ENCODE peak calls at places on chromosomes 12 and 14, in four cellular contexts. One of them, this sample, is unnamed.

GRCh38 chr14:21105095-21105494 is 4.2 kb downstream of the TMEM253 start:
- DNase-seq in K562: no peak
- DNase-seq in HepG2: no peak
- DNase-seq in WTC11: no peak
- DNase-seq in this sample: no peak

GRCh38 chr12:62649412-62650116 is 182.9 kb downstream of the MON2 start:
- DNase-seq in K562: no peak
- DNase-seq in WTC11: no peak
- DNase-seq in HepG2: no peak
- DNase-seq in this sample: peak; percentile 41

GRCh38 chr12:130879781-130880389 is 8.0 kb downstream of the RAN start:
- DNase-seq in HepG2: no peak
- DNase-seq in K562: no peak
- DNase-seq in WTC11: no peak
- DNase-seq in this sample: no peak

GRCh38 chr12:34301251-34302130 is 279.2 kb downstream of the ALG10 start:
- DNase-seq in WTC11: no peak
- DNase-seq in HepG2: no peak
- DNase-seq in K562: no peak
- DNase-seq in this sample: no peak

GRCh38 chr12:126974779-126975178 is 1292.2 kb upstream of the TMEM132C start:
- DNase-seq in K562: peak; percentile 71
- DNase-seq in HepG2: no peak
- DNase-seq in WTC11: no peak
- DNase-seq in this sample: no peak

GRCh38 chr14:78566017-78566858 is 396.1 kb downstream of the NRXN3 start:
- DNase-seq in K562: peak; percentile 66
- DNase-seq in WTC11: peak; percentile 90
- DNase-seq in HepG2: peak; percentile 34
- DNase-seq in this sample: peak; percentile 62

GRCh38 chr12:39199371-39199770 is 243.5 kb downstream of the KIF21A start:
- DNase-seq in HepG2: no peak
- DNase-seq in WTC11: no peak
- DNase-seq in K562: no peak
- DNase-seq in this sample: no peak

GRCh38 chr12:68611094-68611818 is 557 bp downstream of the RAP1B start:
- DNase-seq in WTC11: peak; percentile 63
- DNase-seq in K562: peak; percentile 58
- DNase-seq in HepG2: no peak
- DNase-seq in this sample: peak; percentile 18

GRCh38 chr14:74978416-74978947 is 23.1 kb upstream of the PGF start:
- DNase-seq in K562: no peak
- DNase-seq in WTC11: no peak
- DNase-seq in HepG2: no peak
- DNase-seq in this sample: no peak

GRCh38 chr14:43649508-43649907 is 857.6 kb downstream of the FSCB start:
- DNase-seq in K562: no peak
- DNase-seq in HepG2: no peak
- DNase-seq in WTC11: no peak
- DNase-seq in this sample: no peak

GRCh38 chr14:96145116-96145864 is 59.3 kb upstream of the BDKRB2 start:
- DNase-seq in HepG2: no peak
- DNase-seq in K562: no peak
- DNase-seq in WTC11: no peak
- DNase-seq in this sample: no peak

GRCh38 chr14:26138764-26139445 is 458.9 kb downstream of the NOVA1 start:
- DNase-seq in K562: no peak
- DNase-seq in HepG2: no peak
- DNase-seq in WTC11: no peak
- DNase-seq in this sample: peak; percentile 25

GRCh38 chr12:75953312-75953906 is 78.2 kb downstream of the PHLDA1 start:
- DNase-seq in K562: no peak
- DNase-seq in HepG2: no peak
- DNase-seq in WTC11: no peak
- DNase-seq in this sample: peak; percentile 88

GRCh38 chr14:80987235-80988032 is 32.0 kb downstream of the TSHR start:
- DNase-seq in HepG2: peak; percentile 45
- DNase-seq in WTC11: peak; percentile 73
- DNase-seq in K562: peak; percentile 66
- DNase-seq in this sample: peak; percentile 64

GRCh38 chr14:44405350-44405619 is 101.8 kb downstream of the FSCB start:
- DNase-seq in WTC11: no peak
- DNase-seq in K562: peak; percentile 23
- DNase-seq in HepG2: no peak
- DNase-seq in this sample: no peak

GRCh38 chr12:3655331-3655900 is 97.5 kb downstream of the CRACR2A start:
- DNase-seq in WTC11: peak; percentile 69
- DNase-seq in K562: no peak
- DNase-seq in HepG2: peak; percentile 12
- DNase-seq in this sample: peak; percentile 19

GRCh38 chr14:55802986-55803431 is 223.0 kb downstream of the KTN1 start:
- DNase-seq in WTC11: no peak
- DNase-seq in K562: peak; percentile 38
- DNase-seq in HepG2: peak; percentile 69
- DNase-seq in this sample: peak; percentile 87

GRCh38 chr14:21703357-21704339 is 30.0 kb upstream of the OR4E1 start:
- DNase-seq in K562: no peak
- DNase-seq in WTC11: no peak
- DNase-seq in HepG2: no peak
- DNase-seq in this sample: no peak

GRCh38 chr14:51652168-51653095 is 722 bp downstream of the FRMD6 start:
- DNase-seq in K562: no peak
- DNase-seq in WTC11: peak; percentile 61
- DNase-seq in HepG2: no peak
- DNase-seq in this sample: peak; percentile 37

GRCh38 chr14:65336191-65336591 is 76.3 kb upstream of the FUT8 start:
- DNase-seq in HepG2: no peak
- DNase-seq in WTC11: no peak
- DNase-seq in K562: no peak
- DNase-seq in this sample: no peak

GRCh38 chr12:51265024-51265423 is 5.2 kb downstream of the SMAGP start:
- DNase-seq in HepG2: no peak
- DNase-seq in K562: no peak
- DNase-seq in WTC11: no peak
- DNase-seq in this sample: no peak

GRCh38 chr12:111446631-111447570 is 41.2 kb downstream of the SH2B3 start:
- DNase-seq in HepG2: no peak
- DNase-seq in WTC11: no peak
- DNase-seq in K562: no peak
- DNase-seq in this sample: no peak

GRCh38 chr12:46674818-46675217 is 151.0 kb downstream of the SLC38A4 start:
- DNase-seq in HepG2: no peak
- DNase-seq in K562: no peak
- DNase-seq in WTC11: no peak
- DNase-seq in this sample: no peak

GRCh38 chr12:43072431-43072830 is 479.6 kb downstream of the ADAMTS20 start:
- DNase-seq in HepG2: no peak
- DNase-seq in WTC11: no peak
- DNase-seq in K562: no peak
- DNase-seq in this sample: no peak

GRCh38 chr14:35113308-35113950 is 8.4 kb downstream of the PPP2R3C start:
- DNase-seq in HepG2: no peak
- DNase-seq in WTC11: peak; percentile 19
- DNase-seq in K562: no peak
- DNase-seq in this sample: no peak

GRCh38 chr14:58107947-58108552 is 44.0 kb downstream of the ARMH4 start:
- DNase-seq in K562: peak; percentile 59
- DNase-seq in HepG2: peak; percentile 44
- DNase-seq in WTC11: peak; percentile 19
- DNase-seq in this sample: peak; percentile 40

GRCh38 chr14:21100931-21101330 is at the start of gene TMEM253:
- DNase-seq in K562: no peak
- DNase-seq in WTC11: no peak
- DNase-seq in HepG2: no peak
- DNase-seq in this sample: no peak

GRCh38 chr12:89833337-89834252 is 125.0 kb upstream of the ATP2B1 start:
- DNase-seq in WTC11: no peak
- DNase-seq in K562: no peak
- DNase-seq in HepG2: no peak
- DNase-seq in this sample: no peak

GRCh38 chr12:85280138-85280983 is at the start of gene ALX1:
- DNase-seq in WTC11: peak; percentile 88
- DNase-seq in HepG2: no peak
- DNase-seq in K562: no peak
- DNase-seq in this sample: peak; percentile 77

GRCh38 chr14:33589334-33589733 is 361.5 kb downstream of the EGLN3 start:
- DNase-seq in WTC11: no peak
- DNase-seq in K562: no peak
- DNase-seq in HepG2: no peak
- DNase-seq in this sample: no peak

GRCh38 chr12:96193725-96194571 is at the start of gene ELK3:
- DNase-seq in WTC11: peak; percentile 45
- DNase-seq in HepG2: peak; percentile 50
- DNase-seq in K562: peak; percentile 71
- DNase-seq in this sample: peak; percentile 67

GRCh38 chr12:33721561-33721960 is 281.9 kb upstream of the SYT10 start:
- DNase-seq in K562: no peak
- DNase-seq in WTC11: no peak
- DNase-seq in HepG2: no peak
- DNase-seq in this sample: no peak

GRCh38 chr12:19847294-19848059 is 408.2 kb downstream of the AEBP2 start:
- DNase-seq in K562: no peak
- DNase-seq in HepG2: no peak
- DNase-seq in WTC11: no peak
- DNase-seq in this sample: no peak

GRCh38 chr12:75446857-75447256 is 33.7 kb upstream of the GLIPR1 start:
- DNase-seq in K562: no peak
- DNase-seq in WTC11: no peak
- DNase-seq in HepG2: no peak
- DNase-seq in this sample: peak; percentile 7

GRCh38 chr12:13171921-13172859 is 24.3 kb upstream of the EMP1 start:
- DNase-seq in K562: no peak
- DNase-seq in HepG2: no peak
- DNase-seq in WTC11: peak; percentile 53
- DNase-seq in this sample: peak; percentile 74
- TF ChIP-seq HMGXB4 in K562: no peak
- TF ChIP-seq HMGXB4 in HepG2: no peak
- TF ChIP-seq HMGXB4 in WTC11: no peak
- TF ChIP-seq HMGXB4 in this sample: no peak

DNA sequence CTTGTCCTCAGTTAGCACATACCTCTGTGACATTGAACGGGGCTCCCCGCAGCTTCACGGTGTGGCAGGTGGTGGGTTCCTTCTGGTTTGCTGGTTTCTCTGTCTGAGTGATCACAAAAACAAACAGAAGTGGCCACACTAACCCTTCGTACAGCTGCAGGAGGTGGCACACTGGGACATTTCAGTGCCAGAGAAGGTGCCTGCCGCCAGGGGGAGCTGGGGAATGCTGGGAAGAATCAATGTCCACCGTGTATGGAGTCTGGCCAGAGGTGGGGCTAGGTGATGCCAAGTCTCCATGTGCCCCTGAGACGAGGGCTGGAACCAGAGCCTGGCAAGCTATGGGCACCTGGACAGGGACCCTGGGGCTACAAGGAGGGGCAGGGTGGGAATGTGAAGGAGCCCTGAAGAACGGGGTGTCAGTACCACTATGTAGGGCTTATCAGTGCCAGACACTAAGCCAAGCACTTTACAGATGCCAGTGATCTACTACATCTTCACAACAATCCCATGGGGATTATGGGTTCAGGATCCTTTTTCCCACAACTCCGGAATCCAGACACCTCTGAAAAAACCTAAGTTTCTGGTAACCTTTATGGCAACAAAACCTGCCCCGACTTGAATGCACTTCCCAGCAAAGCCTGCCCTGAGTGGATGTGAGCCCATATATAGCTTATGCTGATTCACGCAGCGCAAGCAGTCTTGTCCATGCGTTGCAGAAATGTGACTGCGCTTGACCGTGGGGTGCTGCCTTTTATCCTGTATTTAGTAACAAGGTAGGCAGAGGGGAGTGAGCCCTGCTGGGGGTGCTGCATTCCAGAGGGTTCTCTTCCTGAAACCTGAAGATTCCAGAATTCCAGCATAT is 10.8 kb downstream of the RBM19 start:
- DNase-seq in WTC11: peak; percentile 72
- DNase-seq in HepG2: peak; percentile 49
- DNase-seq in K562: peak; percentile 41
- DNase-seq in this sample: peak; percentile 73
- TF ChIP-seq HMGXB4 in WTC11: no peak
- TF ChIP-seq HMGXB4 in HepG2: no peak
- TF ChIP-seq HMGXB4 in K562: no peak
- TF ChIP-seq HMGXB4 in this sample: no peak

GRCh38 chr14:36518031-36518585 is 1.9 kb downstream of the NKX2-1 start:
- DNase-seq in K562: no peak
- DNase-seq in WTC11: no peak
- DNase-seq in HepG2: no peak
- DNase-seq in this sample: no peak
- TF ChIP-seq HMGXB4 in K562: no peak
- TF ChIP-seq HMGXB4 in WTC11: no peak
- TF ChIP-seq HMGXB4 in HepG2: no peak
- TF ChIP-seq HMGXB4 in this sample: no peak

GRCh38 chr14:62711351-62712023 is 333.8 kb downstream of the KCNH5 start:
- DNase-seq in K562: no peak
- DNase-seq in WTC11: no peak
- DNase-seq in HepG2: no peak
- DNase-seq in this sample: no peak
- TF ChIP-seq HMGXB4 in K562: no peak
- TF ChIP-seq HMGXB4 in WTC11: no peak
- TF ChIP-seq HMGXB4 in HepG2: no peak
- TF ChIP-seq HMGXB4 in this sample: no peak

GRCh38 chr14:101873401-101873800 is 91.0 kb upstream of the DYNC1H1 start:
- DNase-seq in HepG2: no peak
- DNase-seq in WTC11: no peak
- DNase-seq in K562: no peak
- DNase-seq in this sample: no peak

GRCh38 chr14:101875726-101876268 is 88.6 kb upstream of the DYNC1H1 start:
- DNase-seq in HepG2: no peak
- DNase-seq in K562: no peak
- DNase-seq in WTC11: no peak
- DNase-seq in this sample: no peak

GRCh38 chr14:101876539-101876938 is 87.8 kb upstream of the DYNC1H1 start:
- DNase-seq in HepG2: no peak
- DNase-seq in WTC11: no peak
- DNase-seq in K562: no peak
- DNase-seq in this sample: no peak

GRCh38 chr14:101874001-101874400 is 90.4 kb upstream of the DYNC1H1 start:
- DNase-seq in WTC11: no peak
- DNase-seq in HepG2: no peak
- DNase-seq in K562: no peak
- DNase-seq in this sample: no peak

DNA sequence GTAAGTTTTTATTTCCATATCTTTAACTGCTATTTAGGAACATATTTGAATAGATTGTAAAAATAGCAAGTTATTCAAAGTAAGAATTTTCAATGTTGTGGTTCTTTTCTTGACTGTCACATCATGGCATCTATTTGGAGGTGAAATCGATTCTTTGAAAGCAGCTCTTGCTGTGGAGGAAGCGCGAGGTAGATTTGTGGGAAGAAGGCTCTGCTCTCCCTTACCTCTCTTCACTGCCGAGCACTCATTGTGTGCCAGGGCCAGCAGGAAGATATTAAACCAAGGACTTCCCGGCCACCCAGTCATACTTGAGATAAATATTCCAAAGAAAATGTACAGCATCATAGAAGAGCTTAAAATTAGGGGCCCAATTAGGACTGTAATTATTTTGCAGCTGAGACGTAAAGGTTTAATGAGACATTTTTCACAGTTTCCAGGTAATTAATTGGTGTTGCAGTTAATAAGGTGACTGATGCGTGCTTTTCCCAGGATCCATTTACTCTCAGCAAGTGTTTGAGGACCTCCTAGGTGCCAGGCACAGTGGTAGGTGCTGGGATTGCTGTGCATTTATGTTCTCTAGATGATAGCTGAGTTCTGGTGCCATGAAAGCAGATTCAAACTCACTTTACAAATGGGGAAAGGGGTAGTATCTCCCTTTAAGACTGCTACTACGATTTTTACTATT is 89.2 kb upstream of the DYNC1H1 start:
- DNase-seq in K562: no peak
- DNase-seq in HepG2: no peak
- DNase-seq in WTC11: no peak
- DNase-seq in this sample: no peak
- TF ChIP-seq HMGXB4 in K562: no peak
- TF ChIP-seq HMGXB4 in HepG2: no peak
- TF ChIP-seq HMGXB4 in WTC11: no peak
- TF ChIP-seq HMGXB4 in this sample: no peak

This sample was measured in A549.